ENCODE peak calls at places on chromosomes 6 and 20, in four cellular contexts. B, Y, C and U are unnamed samples.

GRCh38 chr6:131317516-131317915 is 182.2 kb downstream of the AKAP7 start:
- DNase-seq in C (no peak), B (no peak), Y (no peak), U (no peak)

GRCh38 chr6:87336367-87336766 is 7.3 kb upstream of the GJB7 start:
- DNase-seq in C (no peak), B (no peak), Y (no peak), U (no peak)

GRCh38 chr6:137451926-137452325 is 42.3 kb downstream of the OLIG3 start:
- DNase-seq in C (no peak), B (no peak), Y (peak), U (no peak)

GRCh38 chr6:148593130-148593812 is 153.6 kb upstream of the UST start:
- DNase-seq in Y (no peak), B (no peak), C (no peak), U (peak)

GRCh38 chr6:144931172-144932035 is 646.3 kb downstream of the UTRN start:
- DNase-seq in B (no peak), Y (no peak), C (no peak), U (no peak)

GRCh38 chr6:108781419-108782110 is 66.7 kb upstream of the ARMC2 start:
- DNase-seq in B (no peak), Y (no peak), C (no peak), U (no peak)

GRCh38 chr20:36836591-36837329 is 39.2 kb upstream of the TLDC2 start:
- DNase-seq in Y (no peak), B (peak), C (no peak), U (peak)

GRCh38 chr20:5650191-5650691 is 100.0 kb upstream of the SHLD1 start:
- DNase-seq in B (no peak), Y (no peak), C (no peak), U (no peak)

GRCh38 chr6:52503344-52503747 is 73.5 kb downstream of the TRAM2 start:
- DNase-seq in Y (no peak), C (no peak), B (no peak), U (no peak)

GRCh38 chr6:119284861-119285521 is 64.6 kb downstream of the MAN1A1 start:
- DNase-seq in Y (no peak), C (no peak), B (no peak), U (no peak)

GRCh38 chr6:2783188-2783957 is 18.2 kb downstream of the WRNIP1 start:
- DNase-seq in B (no peak), C (no peak), Y (no peak), U (no peak)

GRCh38 chr20:51703446-51704287 is 64.5 kb downstream of the ATP9A start:
- DNase-seq in B (no peak), Y (no peak), C (peak), U (no peak)

GRCh38 chr6:106461084-106461483 is 100.6 kb downstream of the CRYBG1 start:
- DNase-seq in C (no peak), Y (no peak), B (no peak), U (no peak)

GRCh38 chr6:53359088-53359842 is 10.5 kb upstream of the ELOVL5 start:
- DNase-seq in Y (peak), B (peak), C (peak), U (peak)

GRCh38 chr6:24796616-24797290 is 2.0 kb downstream of the ARMH2 start:
- DNase-seq in C (no peak), Y (no peak), B (no peak), U (no peak)

GRCh38 chr20:50259705-50260479 is 69.3 kb downstream of the CEBPB start:
- DNase-seq in C (no peak), B (no peak), Y (no peak), U (peak)

GRCh38 chr20:17543531-17543961 is 12.4 kb upstream of the BFSP1 start:
- DNase-seq in C (no peak), B (no peak), Y (no peak), U (no peak)

GRCh38 chr6:32818867-32819266 is 2.1 kb upstream of the HLA-DOB start:
- DNase-seq in Y (no peak), C (no peak), B (no peak), U (no peak)

GRCh38 chr6:87095056-87095527 is at the start of gene CGA:
- DNase-seq in C (no peak), B (no peak), Y (no peak), U (no peak)

GRCh38 chr6:12957321-12958051 is 240.9 kb downstream of the PHACTR1 start:
- DNase-seq in C (no peak), B (peak), Y (no peak), U (peak)

GRCh38 chr6:132961122-132961521 is 146.8 kb downstream of the RPS12 start:
- DNase-seq in B (no peak), Y (peak), C (no peak), U (no peak)

GRCh38 chr6:119119989-119120388 is 41.5 kb upstream of the FAM184A start:
- DNase-seq in B (no peak), Y (no peak), C (no peak), U (no peak)

GRCh38 chr6:90074161-90074560 is 179.9 kb downstream of the GJA10 start:
- DNase-seq in C (no peak), B (peak), Y (no peak), U (no peak)

GRCh38 chr6:130625825-130626500 is 201.2 kb upstream of the SMLR1 start:
- DNase-seq in B (no peak), Y (no peak), C (peak), U (no peak)

GRCh38 chr20:19074828-19075516 is 137.5 kb upstream of the SLC24A3 start:
- DNase-seq in Y (no peak), C (no peak), B (no peak), U (peak)